ENCODE peak calls at places on chromosome 1, in six cellular contexts. A, K, N, L, P and Y are unnamed samples.

GRCh38 chr1:221327954-221328353 is 413.9 kb downstream of the DUSP10 start:
- DNase-seq in A (no peak), K (no peak), N (peak), L (no peak), P (no peak), Y (no peak)

GRCh38 chr1:176501596-176501995 is 38.6 kb downstream of the PAPPA2 start:
- DNase-seq in A (no peak), K (no peak), N (no peak), L (no peak), P (no peak), Y (no peak)

GRCh38 chr1:230186003-230186863 is 119.2 kb downstream of the GALNT2 start:
- DNase-seq in A (no peak), K (no peak), N (peak), L (no peak), P (peak), Y (no peak)

GRCh38 chr1:80054129-80054528 is 1047.6 kb upstream of the ADGRL4 start:
- DNase-seq in A (no peak), K (no peak), N (peak), L (no peak), P (peak), Y (no peak)

GRCh38 chr1:196545239-196545638 is 63.0 kb downstream of the KCNT2 start:
- DNase-seq in A (no peak), K (no peak), N (no peak), L (no peak), P (no peak), Y (no peak)

GRCh38 chr1:23403355-23403734 is 21.2 kb downstream of the TCEA3 start:
- DNase-seq in A (no peak), K (no peak), N (no peak), L (no peak), P (no peak), Y (no peak)

GRCh38 chr1:11256299-11256698 is 6.1 kb downstream of the MTOR start:
- DNase-seq in A (no peak), K (no peak), N (no peak), L (no peak), P (no peak), Y (no peak)

GRCh38 chr1:46747683-46748288 is 28.9 kb upstream of the EFCAB14 start:
- DNase-seq in A (no peak), K (no peak), N (peak), L (no peak), P (peak), Y (no peak)

GRCh38 chr1:66564250-66564649 is 30.3 kb downstream of the SGIP1 start:
- DNase-seq in A (no peak), K (no peak), N (no peak), L (no peak), P (peak), Y (no peak)